ENCODE peak calls at places on chromosomes 7 and 10, in seven cellular contexts. A is heart left ventricle; D is left ventricle myocardium inferior; O is right atrium auricular region; T is HCT116; L is CD4-positive, CD25-positive, alpha-beta regulatory T cell; V is PC-3. M is an unnamed sample.

GRCh38 chr7:33804261-33804660 is 101.1 kb upstream of the BMPER start:
- DNase-seq in D (no peak), T (no peak), V (no peak), L (no peak), O (no peak), A (no peak), M (no peak)

GRCh38 chr7:35691827-35692307 is 3.1 kb downstream of the HERPUD2 start:
- DNase-seq in O (no peak), V (peak; percentile 7), A (peak; percentile 21), T (no peak), L (peak; percentile 77), D (no peak), M (peak; percentile 25)

GRCh38 chr10:25065761-25066476 is 49.5 kb downstream of the THNSL1 start:
- DNase-seq in L (no peak), O (no peak), A (no peak), D (no peak), T (no peak), V (no peak), M (no peak)

GRCh38 chr7:149838992-149839408 is 825 bp downstream of the ZNF862 start:
- DNase-seq in A (no peak), L (no peak), D (no peak), O (no peak), T (no peak), V (peak; percentile 22), M (no peak)

GRCh38 chr7:33334349-33334748 is 205.0 kb downstream of the BBS9 start:
- DNase-seq in V (peak; percentile 58), A (no peak), L (peak; percentile 7), D (no peak), O (no peak), T (peak; percentile 19), M (peak; percentile 23)

GRCh38 chr10:132407846-132408278 is 10.9 kb downstream of the PWWP2B start:
- DNase-seq in V (peak; percentile 80), O (no peak), L (no peak), D (no peak), A (peak; percentile 44), T (no peak), M (peak; percentile 84)

GRCh38 chr10:1356349-1356748 is 300.2 kb downstream of the WDR37 start:
- DNase-seq in O (no peak), A (no peak), V (no peak), T (no peak), L (no peak), D (no peak), M (no peak)

GRCh38 chr7:50436133-50436802 is 13.9 kb downstream of the FIGNL1 start:
- DNase-seq in L (no peak), O (no peak), T (no peak), V (peak; percentile 67), A (no peak), D (no peak), M (no peak)

GRCh38 chr10:60239228-60239627 is 150.4 kb downstream of the ANK3 start:
- DNase-seq in O (no peak), D (no peak), T (no peak), V (no peak), A (no peak), L (no peak), M (no peak)
- H3K27ac ChIP-seq in O (no peak overlapping the region), D (no peak overlapping the region), T (no peak overlapping the region), V (no peak overlapping the region), A (no peak overlapping the region), L (no peak overlapping the region), M (no peak overlapping the region)

GRCh38 chr7:112554591-112554990 is 73.8 kb downstream of the LSMEM1 start:
- DNase-seq in O (no peak), V (no peak), D (no peak), T (no peak), L (no peak), A (no peak), M (no peak)

GRCh38 chr7:112556633-112557032 is 75.8 kb downstream of the LSMEM1 start:
- DNase-seq in D (no peak), A (no peak), O (no peak), T (no peak), V (peak; percentile 76), L (peak; percentile 29), M (no peak)
- H3K27ac ChIP-seq in D (no peak overlapping the region), A (no peak overlapping the region), O (no peak overlapping the region), T (no peak overlapping the region), V (no peak overlapping the region), L (no peak overlapping the region), M (no peak overlapping the region)

GRCh38 chr7:25731035-25731880 is 420.7 kb upstream of the NFE2L3 start:
- DNase-seq in T (no peak), V (no peak), A (no peak), D (no peak), O (no peak), L (no peak), M (no peak)
- H3K27ac ChIP-seq in T (no peak overlapping the region), V (no peak overlapping the region), A (peak overlapping the region; percentile 50), D (peak overlapping the region; percentile 69), O (peak overlapping the region; percentile 55), L (no peak overlapping the region), M (no peak overlapping the region)

DNA sequence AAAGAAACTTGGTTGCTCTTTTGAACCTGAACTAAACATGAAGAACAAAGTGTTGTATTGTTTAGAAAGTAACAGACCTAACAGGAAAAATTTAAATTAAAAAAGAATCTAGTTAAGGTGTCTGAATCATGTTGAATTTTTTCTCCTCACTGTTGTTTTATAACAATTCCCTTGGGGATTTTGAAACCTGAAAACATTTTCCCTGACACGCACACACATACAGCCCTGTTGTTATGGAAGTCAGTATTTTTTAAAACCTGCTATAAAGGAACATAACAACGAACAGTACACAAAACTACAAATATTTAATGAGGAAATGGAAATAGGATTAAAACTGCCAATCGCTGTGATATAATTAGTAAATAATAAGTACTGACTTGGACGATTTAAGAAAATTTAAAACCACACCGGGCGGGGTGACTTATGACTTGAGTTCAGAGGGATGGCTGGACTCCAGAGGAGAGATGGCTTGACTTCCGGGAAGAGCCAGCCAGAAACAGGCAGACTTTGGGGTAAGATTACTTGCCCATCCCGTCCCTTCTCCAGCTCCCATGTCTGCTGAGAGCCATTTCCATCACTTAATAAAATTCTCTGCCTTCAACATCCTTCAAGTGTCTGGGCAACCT is 16.2 kb upstream of the SPOCK2 start:
- DNase-seq in D (no peak), V (no peak), T (no peak), A (no peak), O (no peak), L (no peak), M (no peak)
- H3K27ac ChIP-seq in D (peak overlapping the region; percentile 78), V (no peak overlapping the region), T (no peak overlapping the region), A (no peak overlapping the region), O (peak overlapping the region; percentile 82), L (peak overlapping the region; percentile 34), M (no peak overlapping the region)

GRCh38 chr7:106312099-106312871 is 27.5 kb upstream of the NAMPT start:
- DNase-seq in D (no peak), O (no peak), L (no peak), V (peak; percentile 85), A (no peak), T (no peak), M (no peak)
- H3K27ac ChIP-seq in D (no peak overlapping the region), O (no peak overlapping the region), L (no peak overlapping the region), V (peak overlapping the region; percentile 72), A (no peak overlapping the region), T (no peak overlapping the region), M (no peak overlapping the region)

M was measured in small intestine.